ENCODE peak calls at places on chromosomes 3 and 15, in five cellular contexts. F is CD8-positive, alpha-beta T cell; J is IMR-90; L is heart left ventricle; A is HL-60. G is an unnamed sample.

GRCh38 chr3:188298585-188298984 is 144.6 kb downstream of the LPP start:
- DNase-seq in F (no peak), J (no peak), L (no peak), A (no peak), G (no peak)

GRCh38 chr15:85773916-85774315 is 20.8 kb downstream of the KLHL25 start:
- DNase-seq in F (no peak), J (no peak), L (no peak), A (no peak), G (no peak)

GRCh38 chr15:26087395-26087794 is 224.3 kb upstream of the ATP10A start:
- DNase-seq in F (no peak), J (peak; percentile 44), L (no peak), A (no peak), G (peak; percentile 31)

GRCh38 chr3:50138266-50139230 is 16.6 kb upstream of the SEMA3F start:
- DNase-seq in F (no peak), J (no peak), L (no peak), A (no peak), G (no peak)

GRCh38 chr15:65083262-65083701 is 6.7 kb downstream of the KBTBD13 start:
- DNase-seq in F (no peak), J (peak; percentile 74), L (no peak), A (no peak), G (no peak)

GRCh38 chr3:153142961-153143360 is 19.1 kb upstream of the RAP2B start:
- DNase-seq in F (no peak), J (peak; percentile 56), L (no peak), A (no peak), G (no peak)

GRCh38 chr15:91311986-91312385 is 211.9 kb downstream of the SV2B start:
- DNase-seq in F (peak; percentile 18), J (no peak), L (no peak), A (peak; percentile 57), G (no peak)

GRCh38 chr15:91655891-91656290 is 197.6 kb upstream of the SLCO3A1 start:
- DNase-seq in F (no peak), J (no peak), L (no peak), A (no peak), G (no peak)

GRCh38 chr3:124486324-124486723 is 243.9 kb upstream of the UMPS start:
- DNase-seq in F (no peak), J (no peak), L (no peak), A (no peak), G (no peak)

GRCh38 chr3:184767377-184767776 is 44.6 kb upstream of the VPS8 start:
- DNase-seq in F (no peak), J (no peak), L (no peak), A (no peak), G (no peak)

GRCh38 chr15:31347067-31347975 is 20.7 kb downstream of the KLF13 start:
- DNase-seq in F (peak; percentile 80), J (no peak), L (no peak), A (no peak), G (no peak)

GRCh38 chr3:117281371-117281770 is 571.8 kb downstream of the TUSC7 start:
- DNase-seq in F (no peak), J (peak; percentile 25), L (no peak), A (no peak), G (no peak)

GRCh38 chr3:76131396-76132153 is 346.2 kb upstream of the ZNF717 start:
- DNase-seq in F (no peak), J (peak; percentile 51), L (no peak), A (no peak), G (no peak)

GRCh38 chr15:74235962-74236361 is at the start of gene CCDC33:
- DNase-seq in F (no peak), J (no peak), L (no peak), A (peak; percentile 70), G (no peak)

GRCh38 chr3:52268036-52268435 is 10.4 kb downstream of the WDR82 start:
- DNase-seq in F (no peak), J (no peak), L (no peak), A (no peak), G (no peak)

GRCh38 chr3:57118279-57118678 is 46.9 kb downstream of the IL17RD start:
- DNase-seq in F (no peak), J (no peak), L (no peak), A (no peak), G (no peak)

GRCh38 chr3:45552773-45553371 is 41.7 kb upstream of the LIMD1 start:
- DNase-seq in F (no peak), J (no peak), L (no peak), A (no peak), G (no peak)

GRCh38 chr3:125123455-125123854 is 67.7 kb upstream of the HEG1 start:
- DNase-seq in F (no peak), J (no peak), L (no peak), A (no peak), G (no peak)

GRCh38 chr15:35649575-35649974 is 103.6 kb upstream of the DPH6 start:
- DNase-seq in F (no peak), J (no peak), L (no peak), A (no peak), G (no peak)

GRCh38 chr15:79849789-79850188 is 47.0 kb downstream of the MTHFS start:
- DNase-seq in F (no peak), J (peak; percentile 52), L (no peak), A (peak; percentile 30), G (no peak)

GRCh38 chr15:62976301-62976842 is 66.2 kb upstream of the TPM1 start:
- DNase-seq in F (no peak), J (peak; percentile 64), L (no peak), A (no peak), G (peak; percentile 87)

GRCh38 chr3:169966086-169966950 is at the start of gene SEC62:
- DNase-seq in F (peak; percentile 92), J (peak; percentile 88), L (peak; percentile 98), A (peak; percentile 95), G (no peak)

GRCh38 chr3:169966951-169967915 is 626 bp downstream of the SEC62 start:
- DNase-seq in F (peak; percentile 16), J (peak; percentile 49), L (peak; percentile 82), A (peak; percentile 48), G (no peak)

GRCh38 chr3:169969696-169970095 is 3.1 kb downstream of the SEC62 start:
- DNase-seq in F (no peak), J (no peak), L (no peak), A (no peak), G (no peak)

GRCh38 chr3:169965562-169965961 is 1.0 kb upstream of the SEC62 start:
- DNase-seq in F (no peak), J (no peak), L (no peak), A (no peak), G (no peak)

DNA sequence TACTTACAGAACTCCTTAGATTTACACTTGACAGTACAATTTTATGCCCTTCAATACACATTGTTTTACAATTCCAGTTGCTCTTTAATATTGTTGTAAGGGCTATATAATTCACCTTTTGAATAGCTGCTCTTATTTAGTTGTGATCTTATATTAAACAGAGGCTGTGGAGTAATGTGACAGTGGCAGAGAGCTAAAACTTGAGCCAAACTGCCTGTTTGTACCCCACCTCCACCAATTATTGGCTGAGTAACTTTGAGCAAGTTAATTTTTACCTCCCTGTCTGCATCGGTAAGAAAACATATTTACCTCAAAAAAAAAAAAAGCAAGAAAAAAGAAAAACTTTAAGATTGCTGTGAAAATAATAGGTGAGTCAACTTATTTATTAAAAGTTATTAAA is 1.6 kb downstream of the SEC62 start:
- DNase-seq in F (no peak), J (no peak), L (no peak), A (no peak), G (no peak)
- H3K4me3 ChIP-seq in F (no peak overlapping the region), J (peak overlapping the region; percentile 99), L (peak overlapping the region; percentile 86), A (peak overlapping the region; percentile 89), G (peak overlapping the region; percentile 91)

GRCh38 chr3:66203275-66203674 is 17.5 kb upstream of the SLC25A26 start:
- DNase-seq in F (no peak), J (no peak), L (no peak), A (no peak), G (no peak)
- TF ChIP-seq CTCF in F (no peak), J (no peak), L (no peak), A (no peak), G (no peak)

GRCh38 chr3:141071681-141072260 is 20.6 kb downstream of the SPSB4 start:
- DNase-seq in F (no peak), J (no peak), L (no peak), A (no peak), G (no peak)

GRCh38 chr3:141074529-141074928 is 23.4 kb downstream of the SPSB4 start:
- DNase-seq in F (no peak), J (no peak), L (no peak), A (no peak), G (no peak)

GRCh38 chr3:141070229-141070628 is 19.1 kb downstream of the SPSB4 start:
- DNase-seq in F (no peak), J (no peak), L (no peak), A (no peak), G (no peak)

GRCh38 chr3:141070727-141071357 is 19.7 kb downstream of the SPSB4 start:
- DNase-seq in F (no peak), J (no peak), L (no peak), A (no peak), G (no peak)

DNA sequence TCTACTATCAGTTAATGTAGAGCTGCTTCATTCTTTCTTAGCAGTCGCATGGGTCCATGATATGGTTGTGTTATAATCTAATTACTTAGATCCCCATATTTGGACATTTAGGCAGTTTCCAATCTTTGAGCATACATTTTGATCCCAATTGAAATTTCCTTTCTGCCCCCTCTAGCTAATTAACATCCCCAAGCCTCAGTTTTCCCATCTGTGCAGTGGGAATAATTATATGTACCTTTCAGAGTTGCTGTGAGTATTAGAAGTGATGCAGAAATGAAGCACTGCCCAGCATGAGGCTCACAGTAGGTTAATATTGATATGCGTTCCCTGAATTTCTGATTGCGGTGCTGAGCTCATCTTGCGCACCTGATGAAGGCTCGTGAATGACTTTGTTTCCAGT is 21.8 kb downstream of the SPSB4 start:
- DNase-seq in F (no peak), J (no peak), L (no peak), A (no peak), G (no peak)
- H3K27me3 ChIP-seq in F (no peaks in the 10 kb centered on the region), J (peaks cover 4% of the 10 kb centered on the region), L (no peaks in the 10 kb centered on the region), A (no peaks in the 10 kb centered on the region), G (no peaks in the 10 kb centered on the region)

GRCh38 chr3:122233109-122233952 is 49.9 kb downstream of the CASR start:
- DNase-seq in F (no peak), J (no peak), L (no peak), A (peak; percentile 96), G (no peak)

GRCh38 chr3:122234117-122234516 is 50.6 kb downstream of the CASR start:
- DNase-seq in F (no peak), J (no peak), L (no peak), A (no peak), G (no peak)

GRCh38 chr3:122232485-122232884 is 49.0 kb downstream of the CASR start:
- DNase-seq in F (no peak), J (no peak), L (no peak), A (no peak), G (no peak)

GRCh38 chr3:122231781-122232180 is 48.3 kb downstream of the CASR start:
- DNase-seq in F (no peak), J (no peak), L (no peak), A (no peak), G (no peak)

GRCh38 chr3:122235147-122235546 is 51.7 kb downstream of the CASR start:
- DNase-seq in F (no peak), J (no peak), L (no peak), A (no peak), G (no peak)
- H3K4me3 ChIP-seq in F (no peak overlapping the region), J (no peak overlapping the region), L (no peak overlapping the region), A (no peak overlapping the region), G (no peak overlapping the region)